ENCODE peak calls at places on chromosomes 11 and 22, in seven cellular contexts. F, T, Z, H, U, P and D are unnamed samples. For H3K9me3, the result is how much of the 10 kb centered on the place peaks cover.

GRCh38 chr11:75311858-75312288 is 39.6 kb downstream of the ARRB1 start:
- DNase-seq in F (peak), T (peak), Z (no peak), H (peak), U (peak), P (no peak), D (no peak)

GRCh38 chr11:63639195-63639832 is 25.1 kb upstream of the PLAAT3 start:
- DNase-seq in F (no peak), T (no peak), Z (no peak), H (peak), U (no peak), P (no peak), D (no peak)

GRCh38 chr11:10390375-10390774 is 64.7 kb upstream of the AMPD3 start:
- DNase-seq in F (no peak), T (no peak), Z (no peak), H (peak), U (no peak), P (no peak), D (no peak)

GRCh38 chr22:46329616-46330015 is 5.9 kb upstream of the TRMU start:
- DNase-seq in F (no peak), T (no peak), Z (no peak), H (no peak), U (no peak), P (peak), D (peak)

GRCh38 chr11:108967571-108967970 is 302.7 kb downstream of the DDX10 start:
- DNase-seq in F (peak), T (no peak), Z (no peak), H (peak), U (no peak), P (no peak), D (no peak)

GRCh38 chr11:46356911-46357482 is 9.7 kb downstream of the DGKZ start:
- DNase-seq in F (no peak), T (no peak), Z (no peak), H (peak), U (no peak), P (no peak), D (no peak)

GRCh38 chr11:45391168-45391850 is 105.2 kb upstream of the SYT13 start:
- DNase-seq in F (no peak), T (peak), Z (no peak), H (no peak), U (no peak), P (no peak), D (no peak)

GRCh38 chr11:61922539-61922938 is 5.2 kb upstream of the RAB3IL1 start:
- DNase-seq in F (peak), T (peak), Z (no peak), H (peak), U (peak), P (no peak), D (peak)

GRCh38 chr11:94473177-94473799 is 20.4 kb downstream of the MRE11 start:
- DNase-seq in F (no peak), T (no peak), Z (no peak), H (peak), U (no peak), P (no peak), D (no peak)

GRCh38 chr11:110947100-110947499 is 234.9 kb upstream of the ARHGAP20 start:
- DNase-seq in F (peak), T (no peak), Z (no peak), H (no peak), U (no peak), P (no peak), D (no peak)

GRCh38 chr11:74820763-74821162 is 72.1 kb downstream of the RNF169 start:
- DNase-seq in F (no peak), T (no peak), Z (no peak), H (peak), U (no peak), P (no peak), D (no peak)

GRCh38 chr22:25235547-25236290 is 16.3 kb downstream of the CRYBB2 start:
- DNase-seq in F (peak), T (peak), Z (peak), H (peak), U (peak), P (peak), D (peak)
- TF ChIP-seq CTCF in F (peak), T (peak), Z (peak), H (peak), U (peak), P (no peak), D (peak)

GRCh38 chr11:66417000-66417399 is 3.8 kb upstream of the NPAS4 start:
- DNase-seq in F (no peak), T (no peak), Z (no peak), H (no peak), U (no peak), P (no peak), D (no peak)
- H3K27ac ChIP-seq in F (no peak), T (no peak), Z (no peak), H (no peak), U (no peak), P (no peak), D (no peak)

GRCh38 chr22:47540011-47540410 is 777.6 kb downstream of the TBC1D22A start:
- DNase-seq in F (no peak), T (no peak), Z (no peak), H (no peak), U (no peak), P (no peak), D (no peak)
- H3K9me3 ChIP-seq in F (under half), T (under half), Z (half or more), H (under half), U (under half), P (under half), D (under half)

DNA sequence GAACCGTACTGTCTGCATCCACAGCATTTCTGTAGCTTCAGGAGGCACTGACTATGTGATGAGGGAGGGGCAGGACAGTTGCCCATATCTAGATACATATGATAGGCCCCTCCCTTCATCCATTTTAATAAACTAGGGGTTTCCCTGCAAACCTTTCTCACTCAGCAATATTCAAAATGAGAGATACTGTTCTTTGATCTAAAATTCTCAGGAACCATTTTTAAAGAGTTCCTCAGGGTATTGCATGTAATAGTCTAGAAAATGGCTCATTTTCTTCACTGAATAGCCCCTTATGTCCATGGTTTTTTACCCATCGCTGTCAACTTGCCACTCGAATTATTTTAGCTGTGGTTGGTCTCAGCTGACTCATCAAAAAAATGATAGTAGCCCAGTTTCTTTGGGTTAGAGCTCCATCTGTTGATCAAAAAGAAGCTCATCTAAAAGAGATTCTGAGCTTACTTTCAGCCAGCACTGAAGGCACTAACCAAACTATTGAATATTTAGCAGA is 37.0 kb upstream of the DNAJB7 start:
- DNase-seq in F (no peak), T (no peak), Z (no peak), H (peak), U (no peak), P (no peak), D (no peak)
- TF ChIP-seq CTCF in F (peak), T (peak), Z (peak), H (peak), U (peak), P (no peak), D (peak)

GRCh38 chr22:31091106-31091975 is 10.2 kb downstream of the SMTN start:
- DNase-seq in F (peak), T (peak), Z (no peak), H (no peak), U (no peak), P (no peak), D (no peak)

GRCh38 chr22:31093956-31094622 is 13.0 kb downstream of the SMTN start:
- DNase-seq in F (peak), T (peak), Z (no peak), H (no peak), U (no peak), P (no peak), D (no peak)

GRCh38 chr22:31094741-31095140 is 12.6 kb downstream of the SELENOM start:
- DNase-seq in F (no peak), T (no peak), Z (no peak), H (no peak), U (no peak), P (no peak), D (no peak)

GRCh38 chr22:31092161-31092560 is 11.0 kb downstream of the SMTN start:
- DNase-seq in F (no peak), T (no peak), Z (peak), H (no peak), U (no peak), P (no peak), D (no peak)

GRCh38 chr22:31093090-31093850 is 12.2 kb downstream of the SMTN start:
- DNase-seq in F (peak), T (no peak), Z (peak), H (no peak), U (no peak), P (no peak), D (no peak)
- H3K27ac ChIP-seq in F (peak), T (peak), Z (no peak), H (no peak), U (no peak), P (no peak), D (no peak)

GRCh38 chr22:47442821-47443220 is 680.4 kb downstream of the TBC1D22A start:
- DNase-seq in F (no peak), T (no peak), Z (no peak), H (no peak), U (no peak), P (no peak), D (no peak)
- H3K9me3 ChIP-seq in F (under half), T (under half), Z (half or more), H (under half), U (under half), P (half or more), D (under half)

DNA sequence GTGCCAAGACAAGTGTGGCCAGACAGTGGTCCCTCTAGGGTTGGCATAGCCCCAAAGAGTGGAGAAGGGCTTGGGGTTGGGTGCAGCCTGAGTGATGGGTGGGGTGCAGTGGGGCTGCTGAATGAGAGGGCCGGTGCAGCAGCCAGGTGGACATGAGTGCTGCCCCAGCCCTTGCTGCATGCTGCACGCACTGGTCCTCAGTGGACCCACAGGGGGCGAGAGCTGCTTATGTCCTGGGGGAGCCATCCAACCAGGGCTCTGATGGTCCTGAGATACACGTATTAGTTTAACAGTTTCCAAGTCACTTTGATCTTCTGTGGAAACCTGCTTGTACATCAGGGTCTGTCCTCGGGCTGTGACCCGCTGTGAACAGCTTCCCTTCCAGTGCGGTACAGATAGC is 23.9 kb upstream of the ACR start:
- DNase-seq in F (no peak), T (no peak), Z (no peak), H (no peak), U (no peak), P (peak), D (peak)
- TF ChIP-seq CTCF in F (no peak), T (no peak), Z (no peak), H (no peak), U (no peak), P (no peak), D (no peak)

DNA sequence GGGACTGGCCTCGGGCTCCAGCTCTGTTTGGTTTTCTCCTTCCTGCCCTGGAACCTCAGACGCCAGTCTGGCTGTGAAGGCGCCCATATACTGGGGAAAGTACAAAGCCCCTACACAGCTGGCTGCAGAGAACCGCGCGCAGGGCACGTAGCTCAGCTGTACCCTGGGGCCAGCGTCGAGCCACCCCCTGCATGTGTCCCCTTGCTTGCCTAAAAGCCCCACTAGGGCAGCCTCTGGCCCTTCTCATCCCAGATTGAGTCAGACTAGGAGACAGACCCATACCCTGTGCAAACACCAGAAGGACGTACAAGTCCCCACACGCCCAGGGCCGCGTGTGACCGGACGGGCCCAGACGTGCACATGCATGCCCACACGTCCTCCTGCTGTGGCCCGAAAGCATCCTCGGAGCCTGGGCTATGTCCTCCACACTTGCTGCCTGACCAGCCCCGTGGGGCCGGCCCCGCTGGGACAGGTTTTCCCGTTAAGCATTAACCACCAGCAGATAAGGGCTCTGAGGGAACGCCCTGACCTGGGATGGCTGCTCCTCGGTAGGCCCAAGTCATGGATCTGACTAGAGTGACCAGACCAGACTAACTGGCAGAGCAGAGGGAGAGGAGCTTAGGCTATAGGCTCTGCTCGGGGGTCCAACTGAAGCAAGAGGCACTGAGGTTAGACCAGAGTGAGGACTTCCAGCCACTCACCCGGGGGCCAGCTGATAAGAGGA is 4.1 kb upstream of the SYT8 start:
- DNase-seq in F (no peak), T (peak), Z (no peak), H (peak), U (no peak), P (peak), D (peak)
- H3K27ac ChIP-seq in F (no peak), T (peak), Z (no peak), H (no peak), U (no peak), P (no peak), D (peak)

GRCh38 chr11:122045181-122045586 is 70.8 kb downstream of the BLID start:
- DNase-seq in F (no peak), T (no peak), Z (no peak), H (peak), U (no peak), P (no peak), D (no peak)

GRCh38 chr11:122050021-122050710 is 65.8 kb downstream of the BLID start:
- DNase-seq in F (no peak), T (no peak), Z (no peak), H (no peak), U (no peak), P (no peak), D (no peak)

GRCh38 chr11:122046438-122046837 is 69.6 kb downstream of the BLID start:
- DNase-seq in F (no peak), T (no peak), Z (no peak), H (no peak), U (no peak), P (no peak), D (no peak)

GRCh38 chr11:122046846-122047245 is 69.2 kb downstream of the BLID start:
- DNase-seq in F (no peak), T (no peak), Z (no peak), H (peak), U (no peak), P (no peak), D (no peak)

GRCh38 chr11:122048401-122048800 is 67.6 kb downstream of the BLID start:
- DNase-seq in F (no peak), T (no peak), Z (no peak), H (no peak), U (no peak), P (no peak), D (no peak)
- H3K9me3 ChIP-seq in F (under half), T (under half), Z (under half), H (under half), U (under half), P (under half), D (under half)